ENCODE peak calls at places on chromosomes 12 and 14, in four cellular contexts. X, A, I and G are unnamed samples.

GRCh38 chr14:22630486-22630885 is 13.7 kb downstream of the OR6J1 start:
- DNase-seq in X (no peak), A (no peak), I (no peak), G (no peak)

GRCh38 chr12:22082190-22082701 is 36.2 kb downstream of the CMAS start:
- DNase-seq in X (no peak), I (no peak), A (no peak), G (no peak)

GRCh38 chr12:2960996-2961616 is 1.9 kb downstream of the TEAD4 start:
- DNase-seq in A (no peak), X (no peak), I (no peak), G (peak)

GRCh38 chr12:93758974-93759373 is 81.8 kb downstream of the CRADD start:
- DNase-seq in A (no peak), X (no peak), I (no peak), G (no peak)

GRCh38 chr12:94266796-94267529 is 118.6 kb downstream of the PLXNC1 start:
- DNase-seq in A (no peak), I (no peak), X (peak), G (no peak)

GRCh38 chr12:13114251-13115052 is 11.0 kb upstream of the GSG1 start:
- DNase-seq in A (no peak), I (no peak), X (no peak), G (no peak)

GRCh38 chr14:92397140-92397815 is 74.3 kb downstream of the SLC24A4 start:
- DNase-seq in I (no peak), A (no peak), X (no peak), G (no peak)

GRCh38 chr12:129772463-129773169 is 131.2 kb downstream of the TMEM132D start:
- DNase-seq in X (no peak), I (no peak), A (no peak), G (no peak)